ENCODE peak calls at places on chromosome 12, in four cellular contexts. L, K, M and B are unnamed samples.
A peak's percentile ranks its signal among the peaks of the same experiment; 100 is the strongest.

GRCh38 chr12:108826807-108827721 is 30.3 kb downstream of the SSH1 start:
- DNase-seq in L (peak; percentile 39), K (no peak), M (peak; percentile 83), B (no peak)

GRCh38 chr12:56163533-56164344 is 5.6 kb downstream of the MYL6 start:
- DNase-seq in L (no peak), K (no peak), M (no peak), B (no peak)

GRCh38 chr12:113965951-113966797 is at the start of gene RBM19:
- DNase-seq in L (peak; percentile 98), K (peak; percentile 97), M (peak; percentile 99), B (peak; percentile 97)

GRCh38 chr12:24960222-24960855 is 11.4 kb upstream of the BCAT1 start:
- DNase-seq in L (peak; percentile 72), K (no peak), M (peak; percentile 63), B (peak; percentile 66)

GRCh38 chr12:64125913-64126312 is 96.2 kb downstream of the KICS2 start:
- DNase-seq in L (no peak), K (no peak), M (no peak), B (no peak)

GRCh38 chr12:24991209-24992049 is 42.5 kb upstream of the BCAT1 start:
- DNase-seq in L (peak; percentile 72), K (no peak), M (peak; percentile 85), B (peak; percentile 72)

GRCh38 chr12:92899388-92900001 is 29.6 kb downstream of the EEA1 start:
- DNase-seq in L (peak; percentile 53), K (peak; percentile 64), M (peak; percentile 3), B (no peak)

GRCh38 chr12:3034067-3034750 is 43.0 kb upstream of the TSPAN9 start:
- DNase-seq in L (peak; percentile 97), K (peak; percentile 66), M (peak; percentile 92), B (peak; percentile 69)

GRCh38 chr12:12561305-12562015 is 1.2 kb downstream of the DUSP16 start:
- DNase-seq in L (peak; percentile 64), K (peak; percentile 58), M (peak; percentile 58), B (no peak)

GRCh38 chr12:74105434-74105833 is 432.2 kb upstream of the ATXN7L3B start:
- DNase-seq in L (no peak), K (no peak), M (no peak), B (no peak)

GRCh38 chr12:26919216-26919555 is 18.6 kb downstream of the INTS13 start:
- DNase-seq in L (no peak), K (no peak), M (no peak), B (no peak)

GRCh38 chr12:68007466-68007865 is 18.2 kb downstream of the IFNG-AS1 start:
- DNase-seq in L (no peak), K (no peak), M (no peak), B (no peak)

GRCh38 chr12:28742791-28743190 is 406.3 kb upstream of the FAR2 start:
- DNase-seq in L (no peak), K (no peak), M (no peak), B (no peak)

GRCh38 chr12:23552417-23552816 is 397.1 kb downstream of the SOX5 start:
- DNase-seq in L (no peak), K (no peak), M (no peak), B (no peak)

GRCh38 chr12:124852329-124852831 is 11.3 kb downstream of the SCARB1 start:
- DNase-seq in L (no peak), K (peak; percentile 85), M (no peak), B (peak; percentile 58)

GRCh38 chr12:45273717-45274271 is 57.9 kb downstream of the ANO6 start:
- DNase-seq in L (peak; percentile 15), K (no peak), M (no peak), B (no peak)

GRCh38 chr12:41795910-41796309 is 348.8 kb downstream of the GXYLT1 start:
- DNase-seq in L (peak; percentile 22), K (no peak), M (peak; percentile 38), B (peak; percentile 6)

GRCh38 chr12:12022306-12022931 is 48.3 kb upstream of the BCL2L14 start:
- DNase-seq in L (no peak), K (no peak), M (no peak), B (no peak)

GRCh38 chr12:68180792-68181744 is 21.5 kb upstream of the IFNG start:
- DNase-seq in L (peak; percentile 77), K (no peak), M (no peak), B (no peak)

GRCh38 chr12:101891462-101891971 is 14.1 kb downstream of the DRAM1 start:
- DNase-seq in L (no peak), K (no peak), M (no peak), B (peak; percentile 87)

GRCh38 chr12:132296063-132296462 is 33.3 kb downstream of the GALNT9 start:
- DNase-seq in L (no peak), K (no peak), M (no peak), B (no peak)

GRCh38 chr12:49636979-49637378 is 13.6 kb downstream of the PRPF40B start:
- DNase-seq in L (peak; percentile 90), K (no peak), M (peak; percentile 85), B (peak; percentile 65)

GRCh38 chr12:79337891-79338290 is 352.9 kb downstream of the PAWR start:
- DNase-seq in L (no peak), K (no peak), M (no peak), B (no peak)

GRCh38 chr12:2453076-2453806 is 341.5 kb upstream of the FKBP4 start:
- DNase-seq in L (no peak), K (no peak), M (peak; percentile 95), B (peak; percentile 47)

GRCh38 chr12:19440916-19441315 is 1.6 kb downstream of the AEBP2 start:
- DNase-seq in L (no peak), K (no peak), M (no peak), B (no peak)

GRCh38 chr12:108638141-108638823 is 4.6 kb upstream of the SELPLG start:
- DNase-seq in L (peak; percentile 85), K (no peak), M (peak; percentile 41), B (peak; percentile 71)

GRCh38 chr12:58915634-58916033 is 4.7 kb downstream of the LRIG3 start:
- DNase-seq in L (peak; percentile 57), K (peak; percentile 32), M (peak; percentile 38), B (no peak)

GRCh38 chr12:99277566-99277965 is 370.0 kb upstream of the GARIN6 start:
- DNase-seq in L (no peak), K (no peak), M (no peak), B (no peak)

GRCh38 chr12:117903441-117903840 is 65.3 kb downstream of the KSR2 start:
- DNase-seq in L (no peak), K (no peak), M (no peak), B (no peak)